ENCODE peak calls at places on chromosomes 4 and X, in five cellular contexts. Q is brain microvascular endothelial cell, W is fibroblast of lung, P is IMR-90, I is upper lobe of right lung. X is an unnamed sample.

GRCh38 chrX:72101597-72102037 is 30.1 kb downstream of the RTL5 start:
- DNase-seq in Q (no peak), W (no peak), P (no peak), I (no peak), X (no peak)

GRCh38 chr4:84496356-84497219 is 2.5 kb downstream of the NKX6-1 start:
- DNase-seq in Q (no peak), W (no peak), P (no peak), I (no peak), X (no peak)

GRCh38 chrX:35664838-35665237 is 133.3 kb upstream of the MAGEB16 start:
- DNase-seq in Q (no peak), W (no peak), P (no peak), I (no peak), X (no peak)

GRCh38 chr4:182105416-182105815 is 137.8 kb upstream of the TENM3 start:
- DNase-seq in Q (no peak), W (no peak), P (no peak), I (no peak), X (no peak)

GRCh38 chr4:125838239-125838601 is 523.5 kb downstream of the FAT4 start:
- DNase-seq in Q (no peak), W (no peak), P (no peak), I (no peak), X (no peak)

GRCh38 chrX:13307041-13307440 is 12.8 kb downstream of the ATXN3L start:
- DNase-seq in Q (no peak), W (no peak), P (no peak), I (no peak), X (no peak)

GRCh38 chr4:16779028-16779675 is 119.3 kb downstream of the LDB2 start:
- DNase-seq in Q (no peak), W (peak; percentile 89), P (peak; percentile 55), I (no peak), X (no peak)

GRCh38 chr4:15587649-15588048 is 67.5 kb downstream of the FBXL5 start:
- DNase-seq in Q (no peak), W (no peak), P (no peak), I (no peak), X (no peak)

GRCh38 chr4:24603343-24603742 is 19.0 kb upstream of the DHX15 start:
- DNase-seq in Q (no peak), W (no peak), P (no peak), I (no peak), X (no peak)

GRCh38 chrX:1451676-1452496 is 823 bp downstream of the ASMTL start:
- DNase-seq in Q (no peak), W (no peak), P (no peak), I (peak; percentile 64), X (no peak)

GRCh38 chrX:118254611-118255010 is 91.3 kb upstream of the WDR44 start:
- DNase-seq in Q (peak; percentile 63), W (peak; percentile 22), P (peak; percentile 57), I (no peak), X (no peak)

GRCh38 chr4:114264877-114265291 is 285.4 kb upstream of the ARSJ start:
- DNase-seq in Q (no peak), W (peak; percentile 71), P (peak; percentile 63), I (no peak), X (peak; percentile 92)

GRCh38 chrX:70979136-70979762 is 48.4 kb upstream of the SLC7A3 start:
- DNase-seq in Q (peak; percentile 55), W (peak; percentile 55), P (peak; percentile 52), I (no peak), X (no peak)

GRCh38 chr4:73662709-73663546 is 42.7 kb upstream of the RASSF6 start:
- DNase-seq in Q (peak; percentile 47), W (peak; percentile 60), P (peak; percentile 77), I (no peak), X (no peak)

GRCh38 chr4:150323551-150324325 is 245.5 kb downstream of the DCLK2 start:
- DNase-seq in Q (peak; percentile 11), W (no peak), P (peak; percentile 49), I (no peak), X (no peak)

GRCh38 chrX:54494970-54495813 is 842 bp downstream of the FGD1 start:
- DNase-seq in Q (no peak), W (peak; percentile 35), P (peak; percentile 18), I (peak; percentile 63), X (no peak)

GRCh38 chrX:10401239-10401638 is 219.1 kb downstream of the MID1 start:
- DNase-seq in Q (no peak), W (no peak), P (peak; percentile 20), I (no peak), X (no peak)

GRCh38 chr4:153211986-153212720 is 7.9 kb downstream of the TRIM2 start:
- DNase-seq in Q (peak; percentile 40), W (peak; percentile 59), P (peak; percentile 77), I (no peak), X (peak; percentile 20)

GRCh38 chr4:16794816-16795445 is 103.5 kb downstream of the LDB2 start:
- DNase-seq in Q (peak; percentile 64), W (peak; percentile 42), P (peak; percentile 60), I (no peak), X (no peak)

GRCh38 chr4:142083264-142083663 is 446.9 kb downstream of the IL15 start:
- DNase-seq in Q (no peak), W (peak; percentile 45), P (no peak), I (no peak), X (no peak)

GRCh38 chrX:63764946-63765345 is 20.1 kb downstream of the ARHGEF9 start:
- DNase-seq in Q (peak; percentile 22), W (peak; percentile 21), P (peak; percentile 34), I (no peak), X (no peak)

GRCh38 chr4:40552536-40552935 is 77.1 kb downstream of the RBM47 start:
- DNase-seq in Q (no peak), W (peak; percentile 71), P (no peak), I (no peak), X (no peak)

GRCh38 chrX:107288676-107289075 is 82.3 kb downstream of the DNAAF6 start:
- DNase-seq in Q (no peak), W (no peak), P (no peak), I (no peak), X (no peak)

GRCh38 chr4:149914521-149915115 is 99.0 kb upstream of the IQCM start:
- DNase-seq in Q (peak; percentile 77), W (peak; percentile 51), P (peak; percentile 68), I (no peak), X (no peak)

GRCh38 chrX:16222123-16222522 is 54.8 kb downstream of the MAGEB17 start:
- DNase-seq in Q (peak; percentile 58), W (peak; percentile 72), P (peak; percentile 82), I (no peak), X (no peak)

GRCh38 chr4:20778896-20779295 is 78.6 kb downstream of the PACRGL start:
- DNase-seq in Q (no peak), W (no peak), P (no peak), I (no peak), X (no peak)

GRCh38 chr4:10656988-10657387 is 27.6 kb downstream of the CLNK start:
- DNase-seq in Q (peak; percentile 45), W (peak; percentile 75), P (peak; percentile 43), I (no peak), X (peak; percentile 64)
- H3K27ac ChIP-seq in Q (peak overlapping the region; percentile 65), W (no peak overlapping the region), P (no peak overlapping the region), I (no peak overlapping the region), X (no peak overlapping the region)

GRCh38 chr4:88822034-88822433 is 124.4 kb upstream of the NAP1L5 start:
- DNase-seq in Q (no peak), W (no peak), P (no peak), I (no peak), X (no peak)

GRCh38 chr4:88818650-88819470 is 121.2 kb upstream of the NAP1L5 start:
- DNase-seq in Q (peak; percentile 46), W (peak; percentile 46), P (peak; percentile 59), I (no peak), X (peak; percentile 18)

GRCh38 chr4:88820723-88821368 is 123.2 kb upstream of the NAP1L5 start:
- DNase-seq in Q (no peak), W (no peak), P (peak; percentile 2), I (no peak), X (no peak)

GRCh38 chr4:88827442-88827841 is 129.8 kb upstream of the NAP1L5 start:
- DNase-seq in Q (no peak), W (peak; percentile 29), P (peak; percentile 4), I (no peak), X (no peak)

GRCh38 chr4:88823058-88823919 is 125.7 kb upstream of the NAP1L5 start:
- DNase-seq in Q (peak; percentile 97), W (peak; percentile 98), P (peak; percentile 98), I (peak; percentile 89), X (peak; percentile 86)
- H3K27ac ChIP-seq in Q (peak overlapping the region; percentile 92), W (peak overlapping the region; percentile 77), P (peak overlapping the region; percentile 77), I (peak overlapping the region; percentile 91), X (peak overlapping the region; percentile 81)

GRCh38 chr4:184898793-184899192 is 73.0 kb upstream of the ACSL1 start:
- DNase-seq in Q (no peak), W (no peak), P (no peak), I (no peak), X (no peak)
- H3K27ac ChIP-seq in Q (no peak overlapping the region), W (no peak overlapping the region), P (no peak overlapping the region), I (no peak overlapping the region), X (peak overlapping the region; percentile 19)

GRCh38 chr4:54228563-54229501 is at the start of gene PDGFRA:
- DNase-seq in Q (peak; percentile 18), W (peak; percentile 84), P (peak; percentile 94), I (no peak), X (no peak)
- H3K27ac ChIP-seq in Q (no peak within 1 kb of the TSS), W (peak within 1 kb of the TSS; percentile 90), P (peak within 1 kb of the TSS; percentile 98), I (peak within 1 kb of the TSS; percentile 75), X (no peak within 1 kb of the TSS)

GRCh38 chr4:37780444-37781133 is 45.9 kb upstream of the PGM2 start:
- DNase-seq in Q (peak; percentile 15), W (peak; percentile 19), P (no peak), I (no peak), X (no peak)

DNA sequence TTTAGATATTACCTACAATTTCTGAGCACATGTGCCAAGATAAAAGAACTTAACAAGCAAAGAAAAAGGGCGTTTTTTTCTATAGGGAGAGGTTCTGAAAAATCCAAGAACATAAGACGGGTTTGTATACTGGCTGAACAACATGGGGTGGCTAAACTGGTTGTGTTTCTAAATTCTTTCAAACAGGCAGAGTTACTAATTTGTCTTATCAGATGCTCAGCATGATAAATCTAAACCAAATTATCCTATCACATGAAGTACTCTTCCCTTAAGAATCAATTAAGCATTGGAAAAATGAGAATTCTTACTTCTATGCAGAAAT is 45.4 kb upstream of the PGM2 start:
- DNase-seq in Q (no peak), W (no peak), P (no peak), I (no peak), X (no peak)
- H3K27ac ChIP-seq in Q (no peak overlapping the region), W (no peak overlapping the region), P (no peak overlapping the region), I (no peak overlapping the region), X (no peak overlapping the region)

DNA sequence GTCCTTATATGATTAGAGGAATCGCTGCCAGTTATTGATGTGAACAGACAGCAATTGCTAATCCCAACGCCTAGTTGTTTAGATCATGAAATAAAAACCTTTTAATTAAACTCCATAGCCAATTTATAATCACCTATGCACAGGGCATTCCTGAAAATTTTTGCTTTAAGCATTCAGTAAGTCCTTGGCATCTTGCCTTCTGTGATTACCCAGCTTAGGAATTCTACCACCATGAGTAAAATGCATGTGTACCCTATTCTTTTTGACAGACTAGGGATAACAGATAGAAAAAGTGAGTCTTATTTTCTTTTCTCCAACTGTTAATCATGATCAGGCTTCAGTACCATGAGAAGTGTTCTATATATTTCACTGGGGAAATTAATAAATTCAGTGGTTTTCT is 995.3 kb upstream of the GRIA3 start:
- DNase-seq in Q (no peak), W (peak; percentile 55), P (no peak), I (no peak), X (no peak)
- H3K27ac ChIP-seq in Q (no peak overlapping the region), W (no peak overlapping the region), P (no peak overlapping the region), I (no peak overlapping the region), X (no peak overlapping the region)

X was measured in epithelial cell of prostate.